ENCODE peak calls at places on chromosome X, in five cellular contexts. One of them, this sample, is unnamed.

GRCh38 chrX:150211988-150212387 is 151.1 kb upstream of the MAMLD1 start:
- DNase-seq in foreskin fibroblast: peak
- DNase-seq in glutamatergic neuron: no peak
- DNase-seq in kidney epithelial cell: peak
- DNase-seq in astrocyte of the spinal cord: peak
- DNase-seq in this sample: no peak

GRCh38 chrX:155056877-155057792 is 13.8 kb downstream of the CMC4 start:
- DNase-seq in glutamatergic neuron: peak
- DNase-seq in astrocyte of the spinal cord: peak
- DNase-seq in foreskin fibroblast: peak
- DNase-seq in kidney epithelial cell: no peak
- DNase-seq in this sample: peak

GRCh38 chrX:10467793-10468192 is 152.6 kb downstream of the MID1 start:
- DNase-seq in astrocyte of the spinal cord: peak
- DNase-seq in glutamatergic neuron: no peak
- DNase-seq in foreskin fibroblast: peak
- DNase-seq in kidney epithelial cell: no peak
- DNase-seq in this sample: no peak

GRCh38 chrX:132651411-132652086 is 162.7 kb upstream of the MBNL3 start:
- DNase-seq in glutamatergic neuron: no peak
- DNase-seq in astrocyte of the spinal cord: peak
- DNase-seq in kidney epithelial cell: no peak
- DNase-seq in foreskin fibroblast: peak
- DNase-seq in this sample: no peak

GRCh38 chrX:118513120-118513899 is 17.7 kb downstream of the DOCK11 start:
- DNase-seq in foreskin fibroblast: peak
- DNase-seq in kidney epithelial cell: no peak
- DNase-seq in astrocyte of the spinal cord: no peak
- DNase-seq in glutamatergic neuron: no peak
- DNase-seq in this sample: no peak

GRCh38 chrX:24219320-24219719 is 69.8 kb downstream of the ZFX start:
- DNase-seq in astrocyte of the spinal cord: no peak
- DNase-seq in glutamatergic neuron: no peak
- DNase-seq in kidney epithelial cell: no peak
- DNase-seq in foreskin fibroblast: no peak
- DNase-seq in this sample: no peak

GRCh38 chrX:373641-374471 is 12.9 kb downstream of the PPP2R3B start:
- DNase-seq in foreskin fibroblast: peak
- DNase-seq in kidney epithelial cell: no peak
- DNase-seq in astrocyte of the spinal cord: peak
- DNase-seq in glutamatergic neuron: peak
- DNase-seq in this sample: peak

GRCh38 chrX:110317079-110317819 is 636 bp downstream of the AMMECR1 start:
- DNase-seq in astrocyte of the spinal cord: no peak
- DNase-seq in glutamatergic neuron: peak
- DNase-seq in foreskin fibroblast: peak
- DNase-seq in kidney epithelial cell: no peak
- DNase-seq in this sample: peak

GRCh38 chrX:1531106-1531890 is 5.7 kb downstream of the P2RY8 start:
- DNase-seq in kidney epithelial cell: no peak
- DNase-seq in foreskin fibroblast: no peak
- DNase-seq in glutamatergic neuron: no peak
- DNase-seq in astrocyte of the spinal cord: no peak
- DNase-seq in this sample: no peak

GRCh38 chrX:17082831-17083230 is 136.4 kb downstream of the REPS2 start:
- DNase-seq in astrocyte of the spinal cord: no peak
- DNase-seq in glutamatergic neuron: no peak
- DNase-seq in kidney epithelial cell: no peak
- DNase-seq in foreskin fibroblast: peak
- DNase-seq in this sample: no peak

GRCh38 chrX:38109042-38109904 is 102.9 kb downstream of the SYTL5 start:
- DNase-seq in foreskin fibroblast: no peak
- DNase-seq in astrocyte of the spinal cord: no peak
- DNase-seq in glutamatergic neuron: no peak
- DNase-seq in kidney epithelial cell: no peak
- DNase-seq in this sample: no peak

GRCh38 chrX:116395752-116396151 is 40.7 kb upstream of the SLC6A14 start:
- DNase-seq in glutamatergic neuron: no peak
- DNase-seq in foreskin fibroblast: no peak
- DNase-seq in astrocyte of the spinal cord: no peak
- DNase-seq in kidney epithelial cell: no peak
- DNase-seq in this sample: no peak

GRCh38 chrX:57573754-57574153 is 18.1 kb upstream of the ZXDB start:
- DNase-seq in foreskin fibroblast: peak
- DNase-seq in glutamatergic neuron: no peak
- DNase-seq in kidney epithelial cell: no peak
- DNase-seq in astrocyte of the spinal cord: no peak
- DNase-seq in this sample: no peak

GRCh38 chrX:109914114-109914849 is 88.6 kb upstream of the TMEM164 start:
- DNase-seq in glutamatergic neuron: no peak
- DNase-seq in astrocyte of the spinal cord: no peak
- DNase-seq in foreskin fibroblast: no peak
- DNase-seq in kidney epithelial cell: no peak
- DNase-seq in this sample: no peak

GRCh38 chrX:10794203-10794630 is 173.8 kb upstream of the MID1 start:
- DNase-seq in astrocyte of the spinal cord: no peak
- DNase-seq in glutamatergic neuron: no peak
- DNase-seq in kidney epithelial cell: no peak
- DNase-seq in foreskin fibroblast: peak
- DNase-seq in this sample: no peak

GRCh38 chrX:45154033-45154360 is 46.7 kb downstream of the DIPK2B start:
- DNase-seq in glutamatergic neuron: no peak
- DNase-seq in astrocyte of the spinal cord: no peak
- DNase-seq in kidney epithelial cell: no peak
- DNase-seq in foreskin fibroblast: no peak
- DNase-seq in this sample: no peak
- TF ChIP-seq CTCF in glutamatergic neuron: no peak
- TF ChIP-seq CTCF in astrocyte of the spinal cord: no peak
- TF ChIP-seq CTCF in kidney epithelial cell: no peak
- TF ChIP-seq CTCF in foreskin fibroblast: no peak
- TF ChIP-seq CTCF in this sample: no peak

DNA sequence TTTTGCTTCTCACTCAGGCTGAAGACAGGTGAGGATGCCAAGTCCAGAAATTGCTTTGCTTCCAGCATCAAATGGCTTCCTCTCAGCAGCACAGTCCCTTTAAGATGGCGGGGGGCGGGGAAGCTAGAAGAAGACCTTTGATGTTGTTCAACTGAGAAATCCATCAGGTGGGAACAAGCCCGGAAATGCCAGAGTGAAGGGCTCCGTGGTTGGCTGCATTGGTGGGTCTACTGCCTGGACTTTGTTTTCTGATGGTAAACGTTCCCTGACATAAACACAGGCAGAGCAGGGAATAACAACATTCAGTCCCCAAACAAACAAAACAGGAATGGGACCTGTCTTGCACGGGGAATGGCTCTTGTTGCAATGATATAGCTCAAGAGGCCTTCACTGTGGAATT is 37.3 kb downstream of the APLN start:
- DNase-seq in kidney epithelial cell: no peak
- DNase-seq in glutamatergic neuron: no peak
- DNase-seq in astrocyte of the spinal cord: no peak
- DNase-seq in foreskin fibroblast: no peak
- DNase-seq in this sample: no peak
- TF ChIP-seq CTCF in kidney epithelial cell: no peak
- TF ChIP-seq CTCF in glutamatergic neuron: no peak
- TF ChIP-seq CTCF in astrocyte of the spinal cord: no peak
- TF ChIP-seq CTCF in foreskin fibroblast: no peak
- TF ChIP-seq CTCF in this sample: no peak

DNA sequence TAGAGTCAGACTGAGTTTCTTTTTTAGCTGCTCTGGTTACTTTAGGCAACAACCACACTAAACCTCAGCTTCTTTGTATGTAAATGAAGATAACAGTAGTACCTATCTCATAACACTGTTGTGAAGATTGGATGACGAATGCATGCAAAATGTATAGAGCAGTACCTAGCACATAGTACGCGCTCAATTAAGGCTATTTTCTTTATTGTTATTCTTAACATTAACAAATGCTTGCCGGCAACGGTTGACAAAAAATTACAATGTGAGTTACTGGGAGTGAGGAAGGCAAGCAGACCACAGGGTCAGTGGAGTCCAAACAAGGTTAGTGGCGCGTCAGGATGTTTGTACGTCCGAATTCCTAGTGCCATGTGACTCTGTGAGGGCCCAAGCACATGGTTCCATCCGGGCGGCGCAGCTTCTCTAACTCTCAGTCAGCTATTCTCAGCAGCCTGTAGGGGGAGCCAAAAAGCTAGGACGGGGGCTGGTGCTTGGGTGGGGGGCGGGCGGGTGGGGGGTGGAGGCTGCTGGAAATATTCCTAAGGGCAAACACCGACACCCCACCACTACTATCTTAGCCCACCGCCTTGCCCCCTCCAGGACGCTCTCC is 795 bp upstream of the NALF2 start:
- DNase-seq in glutamatergic neuron: peak
- DNase-seq in kidney epithelial cell: no peak
- DNase-seq in astrocyte of the spinal cord: no peak
- DNase-seq in foreskin fibroblast: no peak
- DNase-seq in this sample: no peak
- TF ChIP-seq CTCF in glutamatergic neuron: peak
- TF ChIP-seq CTCF in kidney epithelial cell: peak
- TF ChIP-seq CTCF in astrocyte of the spinal cord: no peak
- TF ChIP-seq CTCF in foreskin fibroblast: no peak
- TF ChIP-seq CTCF in this sample: peak

DNA sequence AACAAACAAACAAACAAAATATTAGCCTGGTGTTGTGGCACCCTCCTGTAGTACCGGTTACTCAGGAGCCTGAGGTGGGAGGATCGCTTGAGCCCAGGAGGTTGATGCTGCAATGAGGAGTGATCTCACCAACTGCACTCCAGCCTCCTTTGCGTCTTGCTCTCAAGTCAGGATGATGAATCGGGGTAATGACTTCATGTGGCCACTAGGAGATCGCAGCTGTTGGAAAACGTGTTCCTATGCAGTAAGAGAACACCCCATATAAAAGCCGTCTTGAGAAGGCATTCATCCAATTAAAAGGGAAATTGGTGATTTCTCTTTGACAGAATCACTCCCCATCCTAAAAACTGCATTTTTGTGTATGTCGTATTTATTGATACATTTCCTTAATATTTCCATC is 6.9 kb downstream of the CCNB3 start:
- DNase-seq in glutamatergic neuron: no peak
- DNase-seq in astrocyte of the spinal cord: no peak
- DNase-seq in foreskin fibroblast: no peak
- DNase-seq in kidney epithelial cell: no peak
- DNase-seq in this sample: no peak
- TF ChIP-seq CTCF in glutamatergic neuron: peak
- TF ChIP-seq CTCF in astrocyte of the spinal cord: peak
- TF ChIP-seq CTCF in foreskin fibroblast: peak
- TF ChIP-seq CTCF in kidney epithelial cell: peak
- TF ChIP-seq CTCF in this sample: no peak

DNA sequence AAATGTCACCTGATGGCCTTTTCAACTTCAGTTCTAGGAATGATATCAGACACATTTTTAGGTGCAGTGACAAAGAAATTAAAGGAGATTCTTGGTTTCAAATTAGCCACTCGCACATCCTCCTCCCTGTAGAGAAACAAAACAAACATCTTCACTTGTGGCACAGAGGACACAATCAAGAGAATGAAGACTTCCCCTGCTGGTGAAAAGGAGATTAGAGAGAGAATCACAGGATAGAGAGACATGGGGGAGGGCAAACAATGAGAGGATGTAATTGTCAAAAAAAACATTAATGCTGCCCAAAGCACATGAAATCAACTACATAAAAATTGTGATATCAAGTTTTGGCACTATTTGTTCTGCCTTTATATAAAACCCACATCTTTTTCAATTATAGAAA is 34.5 kb downstream of the ACE2 start:
- DNase-seq in astrocyte of the spinal cord: no peak
- DNase-seq in glutamatergic neuron: no peak
- DNase-seq in kidney epithelial cell: no peak
- DNase-seq in foreskin fibroblast: no peak
- DNase-seq in this sample: no peak
- TF ChIP-seq CTCF in astrocyte of the spinal cord: no peak
- TF ChIP-seq CTCF in glutamatergic neuron: no peak
- TF ChIP-seq CTCF in kidney epithelial cell: no peak
- TF ChIP-seq CTCF in foreskin fibroblast: no peak
- TF ChIP-seq CTCF in this sample: no peak

DNA sequence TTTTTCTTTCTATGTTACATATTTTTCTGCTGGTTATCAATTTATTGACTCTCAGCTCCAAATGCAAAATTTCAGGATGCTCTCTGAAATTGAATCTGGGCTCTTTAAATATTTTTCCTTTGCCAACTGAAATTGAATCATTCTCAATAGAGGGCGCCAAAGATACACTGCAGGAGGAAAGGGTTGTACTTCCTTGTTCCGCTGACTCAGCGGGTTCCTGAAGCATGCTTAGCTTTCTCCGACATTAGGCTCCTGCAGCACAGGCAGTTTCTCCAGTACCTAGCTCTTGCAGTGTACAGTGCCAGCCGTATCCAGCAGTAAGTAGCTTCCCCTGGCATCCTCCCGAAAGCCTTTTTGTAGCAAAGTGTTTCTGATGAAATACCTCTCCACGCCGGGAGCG is 28.8 kb upstream of the CFAP47 start:
- DNase-seq in foreskin fibroblast: no peak
- DNase-seq in astrocyte of the spinal cord: peak
- DNase-seq in glutamatergic neuron: peak
- DNase-seq in kidney epithelial cell: peak
- DNase-seq in this sample: no peak
- TF ChIP-seq CTCF in foreskin fibroblast: no peak
- TF ChIP-seq CTCF in astrocyte of the spinal cord: peak
- TF ChIP-seq CTCF in glutamatergic neuron: peak
- TF ChIP-seq CTCF in kidney epithelial cell: peak
- TF ChIP-seq CTCF in this sample: peak

GRCh38 chrX:70979136-70979762 is 48.4 kb upstream of the SLC7A3 start:
- DNase-seq in astrocyte of the spinal cord: peak
- DNase-seq in glutamatergic neuron: no peak
- DNase-seq in kidney epithelial cell: peak
- DNase-seq in foreskin fibroblast: peak
- DNase-seq in this sample: no peak
- TF ChIP-seq CTCF in astrocyte of the spinal cord: peak
- TF ChIP-seq CTCF in glutamatergic neuron: no peak
- TF ChIP-seq CTCF in kidney epithelial cell: peak
- TF ChIP-seq CTCF in foreskin fibroblast: peak
- TF ChIP-seq CTCF in this sample: no peak

GRCh38 chrX:72330131-72330530 is 24.4 kb upstream of the CITED1 start:
- DNase-seq in astrocyte of the spinal cord: no peak
- DNase-seq in glutamatergic neuron: no peak
- DNase-seq in kidney epithelial cell: no peak
- DNase-seq in foreskin fibroblast: peak
- DNase-seq in this sample: no peak
- TF ChIP-seq CTCF in astrocyte of the spinal cord: no peak
- TF ChIP-seq CTCF in glutamatergic neuron: no peak
- TF ChIP-seq CTCF in kidney epithelial cell: no peak
- TF ChIP-seq CTCF in foreskin fibroblast: no peak
- TF ChIP-seq CTCF in this sample: no peak